ENCODE peak calls at places on chromosomes 1 and 21, in five cellular contexts. One of them, this sample, is unnamed.
A peak's percentile ranks its signal among the peaks of the same experiment; 100 is the strongest.

GRCh38 chr1:50195205-50195604 is 86.5 kb downstream of the ELAVL4 start:
- DNase-seq in K562: no peak
- DNase-seq in HepG2: no peak
- DNase-seq in WTC11: no peak
- DNase-seq in GM12878: no peak
- DNase-seq in this sample: no peak

GRCh38 chr1:201703646-201704438 is 125.1 kb upstream of the IPO9 start:
- DNase-seq in GM12878: no peak
- DNase-seq in K562: peak; percentile 96
- DNase-seq in HepG2: peak; percentile 37
- DNase-seq in WTC11: peak; percentile 92
- DNase-seq in this sample: peak; percentile 79

GRCh38 chr1:118077331-118078055 is 107.5 kb downstream of the SPAG17 start:
- DNase-seq in K562: no peak
- DNase-seq in HepG2: peak; percentile 15
- DNase-seq in GM12878: no peak
- DNase-seq in WTC11: no peak
- DNase-seq in this sample: peak; percentile 1

GRCh38 chr1:151443846-151444790 is 15.2 kb downstream of the POGZ start:
- DNase-seq in HepG2: peak; percentile 69
- DNase-seq in GM12878: peak; percentile 38
- DNase-seq in WTC11: peak; percentile 46
- DNase-seq in K562: peak; percentile 54
- DNase-seq in this sample: peak; percentile 96

GRCh38 chr1:145999321-146000024 is 3.1 kb upstream of the TXNIP start:
- DNase-seq in WTC11: no peak
- DNase-seq in K562: no peak
- DNase-seq in HepG2: no peak
- DNase-seq in GM12878: no peak
- DNase-seq in this sample: no peak

GRCh38 chr1:78279051-78279450 is 211.7 kb upstream of the PTGFR start:
- DNase-seq in GM12878: no peak
- DNase-seq in K562: no peak
- DNase-seq in HepG2: no peak
- DNase-seq in WTC11: no peak
- DNase-seq in this sample: no peak

GRCh38 chr1:196372896-196373536 is 235.2 kb downstream of the KCNT2 start:
- DNase-seq in HepG2: peak; percentile 27
- DNase-seq in GM12878: no peak
- DNase-seq in WTC11: no peak
- DNase-seq in K562: peak; percentile 43
- DNase-seq in this sample: peak; percentile 8

GRCh38 chr1:205329719-205330118 is 8.2 kb upstream of the NUAK2 start:
- DNase-seq in WTC11: no peak
- DNase-seq in HepG2: no peak
- DNase-seq in K562: no peak
- DNase-seq in GM12878: no peak
- DNase-seq in this sample: no peak

GRCh38 chr1:43997295-43997694 is 5.9 kb downstream of the CCDC24 start:
- DNase-seq in GM12878: no peak
- DNase-seq in WTC11: no peak
- DNase-seq in HepG2: no peak
- DNase-seq in K562: no peak
- DNase-seq in this sample: no peak

GRCh38 chr1:17561252-17561558 is 21.7 kb downstream of the ARHGEF10L start:
- DNase-seq in K562: no peak
- DNase-seq in HepG2: no peak
- DNase-seq in WTC11: no peak
- DNase-seq in GM12878: no peak
- DNase-seq in this sample: no peak

GRCh38 chr1:225423518-225423855 is 4.4 kb downstream of the LBR start:
- DNase-seq in HepG2: no peak
- DNase-seq in K562: no peak
- DNase-seq in WTC11: no peak
- DNase-seq in GM12878: no peak
- DNase-seq in this sample: no peak

GRCh38 chr1:21783679-21784603 is 992 bp upstream of the USP48 start:
- DNase-seq in WTC11: peak; percentile 97
- DNase-seq in GM12878: peak; percentile 84
- DNase-seq in HepG2: peak; percentile 97
- DNase-seq in K562: peak; percentile 86
- DNase-seq in this sample: peak; percentile 97

GRCh38 chr1:143720087-143721023 is 251.4 kb downstream of the FAM72C start:
- DNase-seq in WTC11: peak; percentile 29
- DNase-seq in HepG2: no peak
- DNase-seq in K562: peak; percentile 48
- DNase-seq in GM12878: no peak
- DNase-seq in this sample: peak; percentile 66

GRCh38 chr21:45455321-45456013 is 50.5 kb downstream of the COL18A1 start:
- DNase-seq in WTC11: no peak
- DNase-seq in GM12878: no peak
- DNase-seq in HepG2: no peak
- DNase-seq in K562: no peak
- DNase-seq in this sample: no peak

GRCh38 chr1:244751271-244751895 is 84.1 kb upstream of the COX20 start:
- DNase-seq in GM12878: no peak
- DNase-seq in WTC11: no peak
- DNase-seq in K562: no peak
- DNase-seq in HepG2: no peak
- DNase-seq in this sample: no peak

GRCh38 chr21:44086636-44087425 is 20.4 kb upstream of the PWP2 start:
- DNase-seq in HepG2: no peak
- DNase-seq in K562: no peak
- DNase-seq in WTC11: no peak
- DNase-seq in GM12878: no peak
- DNase-seq in this sample: no peak

GRCh38 chr1:92679980-92680379 is 104.9 kb downstream of the EVI5 start:
- DNase-seq in WTC11: no peak
- DNase-seq in GM12878: no peak
- DNase-seq in K562: no peak
- DNase-seq in HepG2: no peak
- DNase-seq in this sample: no peak

GRCh38 chr1:39545531-39545930 is 31.1 kb downstream of the PABPC4 start:
- DNase-seq in WTC11: no peak
- DNase-seq in HepG2: no peak
- DNase-seq in K562: no peak
- DNase-seq in GM12878: no peak
- DNase-seq in this sample: no peak

GRCh38 chr1:60825593-60825992 is 256.8 kb upstream of the NFIA start:
- DNase-seq in HepG2: no peak
- DNase-seq in K562: no peak
- DNase-seq in WTC11: peak; percentile 13
- DNase-seq in GM12878: no peak
- DNase-seq in this sample: no peak

GRCh38 chr1:207284209-207284892 is 37.1 kb upstream of the CD55 start:
- DNase-seq in HepG2: no peak
- DNase-seq in GM12878: no peak
- DNase-seq in WTC11: no peak
- DNase-seq in K562: no peak
- DNase-seq in this sample: no peak

DNA sequence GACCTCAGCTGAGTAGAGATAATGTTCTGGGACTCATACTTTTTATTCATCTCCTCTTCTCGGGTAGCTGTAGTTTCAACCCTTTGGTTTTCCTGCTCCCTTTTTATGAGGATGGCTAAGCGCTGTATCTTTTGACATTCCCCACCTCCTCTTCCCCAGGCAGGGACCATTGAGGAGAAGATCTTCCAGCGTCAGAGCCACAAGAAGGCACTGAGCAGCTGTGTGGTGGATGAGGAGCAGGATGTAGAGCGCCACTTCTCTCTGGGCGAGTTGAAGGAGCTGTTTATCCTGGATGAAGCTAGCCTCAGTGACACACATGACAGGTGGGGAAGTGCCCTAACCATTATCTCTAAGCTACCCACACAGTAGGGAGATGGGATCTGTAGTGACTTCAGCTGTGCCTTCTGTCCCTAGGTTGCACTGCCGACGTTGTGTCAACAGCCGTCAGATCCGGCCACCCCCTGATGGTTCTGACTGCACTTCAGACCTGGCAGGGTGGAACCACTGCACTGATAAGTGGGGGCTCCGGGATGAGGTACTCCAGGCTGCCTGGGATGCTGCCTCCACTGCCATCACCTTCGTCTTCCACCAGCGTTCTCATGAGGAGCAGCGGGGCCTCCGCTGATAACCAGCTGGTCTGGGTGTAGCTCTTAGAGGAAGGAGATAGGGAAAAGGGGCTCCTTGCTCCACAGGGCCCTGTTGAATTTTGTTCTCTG is 25.6 kb downstream of the LRRC41 start:
- DNase-seq in K562: no peak
- DNase-seq in GM12878: no peak
- DNase-seq in HepG2: no peak
- DNase-seq in WTC11: no peak
- DNase-seq in this sample: no peak
- TF ChIP-seq ESRRA in K562: no peak
- TF ChIP-seq ESRRA in GM12878: no peak
- TF ChIP-seq ESRRA in HepG2: no peak
- TF ChIP-seq ESRRA in WTC11: no peak
- TF ChIP-seq ESRRA in this sample: no peak

GRCh38 chr1:147824776-147825175 is 64.4 kb upstream of the GJA5 start:
- DNase-seq in WTC11: no peak
- DNase-seq in K562: no peak
- DNase-seq in GM12878: no peak
- DNase-seq in HepG2: no peak
- DNase-seq in this sample: no peak

GRCh38 chr1:147825586-147825985 is 65.2 kb upstream of the GJA5 start:
- DNase-seq in K562: no peak
- DNase-seq in HepG2: no peak
- DNase-seq in GM12878: no peak
- DNase-seq in WTC11: no peak
- DNase-seq in this sample: no peak

GRCh38 chr1:147820898-147821297 is 60.5 kb upstream of the GJA5 start:
- DNase-seq in WTC11: no peak
- DNase-seq in K562: no peak
- DNase-seq in GM12878: no peak
- DNase-seq in HepG2: no peak
- DNase-seq in this sample: no peak

GRCh38 chr1:147821883-147822282 is 61.5 kb upstream of the GJA5 start:
- DNase-seq in GM12878: no peak
- DNase-seq in K562: no peak
- DNase-seq in WTC11: no peak
- DNase-seq in HepG2: no peak
- DNase-seq in this sample: no peak

GRCh38 chr1:147822292-147822691 is 61.9 kb upstream of the GJA5 start:
- DNase-seq in HepG2: no peak
- DNase-seq in K562: no peak
- DNase-seq in WTC11: no peak
- DNase-seq in GM12878: no peak
- DNase-seq in this sample: no peak
- TF ChIP-seq ESRRA in HepG2: no peak
- TF ChIP-seq ESRRA in K562: no peak
- TF ChIP-seq ESRRA in WTC11: no peak
- TF ChIP-seq ESRRA in GM12878: no peak
- TF ChIP-seq ESRRA in this sample: no peak

GRCh38 chr1:27570823-27571222 is 33.1 kb downstream of the AHDC1 start:
- DNase-seq in GM12878: no peak
- DNase-seq in K562: no peak
- DNase-seq in WTC11: peak; percentile 68
- DNase-seq in HepG2: peak; percentile 35
- DNase-seq in this sample: no peak
- TF ChIP-seq ESRRA in GM12878: no peak
- TF ChIP-seq ESRRA in K562: no peak
- TF ChIP-seq ESRRA in WTC11: no peak
- TF ChIP-seq ESRRA in HepG2: no peak
- TF ChIP-seq ESRRA in this sample: no peak

DNA sequence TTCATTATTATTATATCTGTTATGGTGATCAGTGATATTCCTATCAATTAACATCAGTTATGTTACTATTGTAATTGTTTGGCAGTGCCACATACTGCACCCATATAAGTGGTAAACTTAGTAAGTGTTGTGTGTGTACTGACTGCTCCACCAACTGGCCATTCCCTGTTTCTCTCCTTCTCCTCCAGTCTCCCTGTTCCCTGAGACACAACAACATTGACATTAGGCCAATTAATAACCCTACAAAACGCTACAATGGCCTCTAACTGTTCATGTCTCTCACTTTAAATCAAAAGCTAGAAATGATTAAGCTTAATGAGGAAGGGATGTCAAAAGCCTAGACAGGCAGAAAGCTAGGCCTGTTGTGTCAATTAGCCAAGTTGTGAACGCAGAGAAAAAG is 6.6 kb upstream of the THRAP3 start:
- DNase-seq in GM12878: no peak
- DNase-seq in HepG2: no peak
- DNase-seq in WTC11: no peak
- DNase-seq in K562: no peak
- DNase-seq in this sample: peak; percentile 55
- TF ChIP-seq ESRRA in GM12878: no peak
- TF ChIP-seq ESRRA in HepG2: no peak
- TF ChIP-seq ESRRA in WTC11: no peak
- TF ChIP-seq ESRRA in K562: no peak
- TF ChIP-seq ESRRA in this sample: no peak

GRCh38 chr1:68516066-68516465 is 19.2 kb upstream of the DEPDC1 start:
- DNase-seq in GM12878: no peak
- DNase-seq in WTC11: no peak
- DNase-seq in K562: no peak
- DNase-seq in HepG2: no peak
- DNase-seq in this sample: no peak
- TF ChIP-seq ESRRA in GM12878: no peak
- TF ChIP-seq ESRRA in WTC11: no peak
- TF ChIP-seq ESRRA in K562: no peak
- TF ChIP-seq ESRRA in HepG2: no peak
- TF ChIP-seq ESRRA in this sample: no peak

GRCh38 chr1:54267815-54268551 is 68.0 kb downstream of the MRPL37 start:
- DNase-seq in GM12878: no peak
- DNase-seq in K562: no peak
- DNase-seq in WTC11: no peak
- DNase-seq in HepG2: no peak
- DNase-seq in this sample: no peak

GRCh38 chr1:54263601-54264226 is 63.7 kb downstream of the MRPL37 start:
- DNase-seq in WTC11: no peak
- DNase-seq in K562: no peak
- DNase-seq in GM12878: no peak
- DNase-seq in HepG2: no peak
- DNase-seq in this sample: no peak

GRCh38 chr1:54265661-54266060 is 65.7 kb downstream of the MRPL37 start:
- DNase-seq in K562: no peak
- DNase-seq in GM12878: no peak
- DNase-seq in WTC11: no peak
- DNase-seq in HepG2: no peak
- DNase-seq in this sample: no peak

GRCh38 chr1:54265126-54265525 is 65.2 kb downstream of the MRPL37 start:
- DNase-seq in GM12878: no peak
- DNase-seq in K562: no peak
- DNase-seq in HepG2: no peak
- DNase-seq in WTC11: no peak
- DNase-seq in this sample: no peak

DNA sequence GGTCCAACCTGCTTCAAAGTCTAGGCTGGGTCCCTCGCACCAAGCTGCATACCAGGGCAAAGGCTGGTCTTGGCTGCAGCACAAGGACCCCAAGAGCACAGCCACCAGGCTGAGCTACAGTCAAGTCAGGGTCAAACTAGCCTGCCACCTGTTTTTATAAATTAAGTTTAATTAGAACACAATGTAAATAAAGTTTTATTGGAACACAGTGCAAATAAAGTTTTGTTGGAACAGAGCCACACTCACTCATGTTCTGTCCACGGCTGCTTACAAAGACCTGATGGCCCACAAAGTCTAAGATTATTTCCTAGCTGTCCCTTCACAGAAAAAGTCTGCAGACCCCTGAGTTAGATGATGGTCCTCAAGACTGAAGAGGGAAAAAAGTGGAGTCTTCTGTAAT is 66.2 kb downstream of the MRPL37 start:
- DNase-seq in K562: no peak
- DNase-seq in WTC11: no peak
- DNase-seq in GM12878: no peak
- DNase-seq in HepG2: no peak
- DNase-seq in this sample: no peak
- TF ChIP-seq ESRRA in K562: no peak
- TF ChIP-seq ESRRA in WTC11: no peak
- TF ChIP-seq ESRRA in GM12878: no peak
- TF ChIP-seq ESRRA in HepG2: no peak
- TF ChIP-seq ESRRA in this sample: no peak

This sample was measured in A549.